ENCODE peak calls at places on chromosomes 6 and 20, in five cellular contexts. A is astrocyte of the spinal cord, S is right lobe of liver, H is psoas muscle, W is GM23248. F is an unnamed sample.

GRCh38 chr20:16446246-16446645 is 127.0 kb downstream of the KIF16B start:
- DNase-seq in A (no peak), S (no peak), H (no peak), W (no peak), F (no peak)

GRCh38 chr6:168373389-168373788 is 53.8 kb upstream of the DACT2 start:
- DNase-seq in A (no peak), S (no peak), H (no peak), W (no peak), F (no peak)

GRCh38 chr6:157896931-157897330 is 73.9 kb downstream of the SNX9 start:
- DNase-seq in A (no peak), S (no peak), H (no peak), W (no peak), F (no peak)

GRCh38 chr20:24622856-24623255 is 153.4 kb downstream of the SYNDIG1 start:
- DNase-seq in A (peak), S (no peak), H (no peak), W (no peak), F (no peak)

GRCh38 chr6:168124921-168125320 is 45.9 kb upstream of the FRMD1 start:
- DNase-seq in A (no peak), S (no peak), H (peak), W (no peak), F (no peak)

GRCh38 chr20:35133735-35134134 is 13.4 kb downstream of the EDEM2 start:
- DNase-seq in A (no peak), S (no peak), H (no peak), W (peak), F (no peak)

GRCh38 chr6:43766426-43766825 is 3.6 kb upstream of the VEGFA start:
- DNase-seq in A (no peak), S (no peak), H (no peak), W (no peak), F (no peak)

GRCh38 chr20:9126527-9126926 is 57.6 kb downstream of the PLCB4 start:
- DNase-seq in A (no peak), S (no peak), H (no peak), W (no peak), F (no peak)

GRCh38 chr6:45666844-45667243 is 289.1 kb upstream of the SUPT3H start:
- DNase-seq in A (no peak), S (no peak), H (no peak), W (no peak), F (no peak)

GRCh38 chr6:39137235-39137634 is 22.2 kb upstream of the SAYSD1 start:
- DNase-seq in A (peak), S (no peak), H (no peak), W (peak), F (no peak)

GRCh38 chr6:5554226-5554625 is 292.9 kb downstream of the FARS2 start:
- DNase-seq in A (no peak), S (no peak), H (no peak), W (no peak), F (no peak)

GRCh38 chr6:5552243-5552642 is 290.9 kb downstream of the FARS2 start:
- DNase-seq in A (no peak), S (no peak), H (no peak), W (no peak), F (peak)

GRCh38 chr6:5550631-5551030 is 289.3 kb downstream of the FARS2 start:
- DNase-seq in A (no peak), S (no peak), H (no peak), W (no peak), F (no peak)

GRCh38 chr6:5556011-5556410 is 294.7 kb downstream of the FARS2 start:
- DNase-seq in A (no peak), S (no peak), H (no peak), W (no peak), F (no peak)

GRCh38 chr6:5553767-5554166 is 292.5 kb downstream of the FARS2 start:
- DNase-seq in A (no peak), S (no peak), H (no peak), W (no peak), F (no peak)
- H3K4me3 ChIP-seq in A (no peak), S (no peak), H (no peak), W (no peak), F (no peak)

DNA sequence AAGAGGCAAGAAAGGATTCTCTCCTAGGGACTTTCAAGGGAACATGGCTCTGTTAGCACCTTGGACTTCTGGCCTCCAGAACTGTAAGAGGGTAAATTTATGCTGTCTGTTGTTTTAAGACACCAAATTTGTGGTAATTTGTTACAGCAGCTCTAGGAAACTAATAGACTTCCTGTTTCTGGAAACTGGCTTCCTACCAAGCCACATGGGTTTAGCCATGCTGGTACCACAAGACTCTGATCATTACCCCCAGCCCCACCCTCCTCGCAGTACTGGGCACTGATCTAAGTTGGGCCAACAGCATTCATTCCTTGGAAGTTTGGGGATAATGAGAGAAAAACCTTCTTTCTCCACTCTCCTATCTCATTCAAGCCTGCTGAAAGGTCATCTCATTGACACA is 109.5 kb upstream of the SMLR1 start:
- DNase-seq in A (peak), S (no peak), H (no peak), W (no peak), F (no peak)
- H3K4me3 ChIP-seq in A (no peak), S (no peak), H (no peak), W (no peak), F (no peak)

DNA sequence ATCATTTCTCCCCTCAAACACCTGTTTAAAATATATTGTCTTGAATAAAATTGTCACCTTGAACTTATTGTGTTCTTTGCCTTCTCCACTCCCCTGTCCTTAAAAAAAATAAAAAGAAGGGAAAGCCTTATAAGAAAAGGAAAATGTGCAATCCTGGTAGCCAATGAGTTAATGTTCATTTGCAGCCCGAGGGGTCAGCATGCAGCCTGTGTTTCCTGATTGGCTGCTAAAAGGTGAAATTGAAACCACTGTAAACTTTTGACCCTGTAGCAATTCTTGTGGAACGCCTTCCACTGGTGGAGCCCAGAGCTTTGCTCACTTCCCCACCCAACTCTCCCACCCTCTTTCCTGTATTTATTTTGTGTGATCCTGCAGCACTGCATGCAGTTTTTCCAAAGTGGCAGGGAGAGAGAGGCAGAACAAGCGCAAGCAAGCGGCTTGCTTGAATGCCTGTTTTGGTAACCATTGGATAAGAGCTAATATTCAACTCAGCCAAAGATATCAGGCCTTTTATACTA is 74.9 kb downstream of the NCOA3 start:
- DNase-seq in A (peak), S (peak), H (peak), W (peak), F (no peak)
- H3K4me3 ChIP-seq in A (no peak), S (no peak), H (peak), W (peak), F (no peak)

GRCh38 chr6:35602133-35602946 is 86.4 kb downstream of the FKBP5 start:
- DNase-seq in A (no peak), S (no peak), H (no peak), W (peak), F (peak)
- H3K4me3 ChIP-seq in A (no peak), S (no peak), H (peak), W (peak), F (no peak)

DNA sequence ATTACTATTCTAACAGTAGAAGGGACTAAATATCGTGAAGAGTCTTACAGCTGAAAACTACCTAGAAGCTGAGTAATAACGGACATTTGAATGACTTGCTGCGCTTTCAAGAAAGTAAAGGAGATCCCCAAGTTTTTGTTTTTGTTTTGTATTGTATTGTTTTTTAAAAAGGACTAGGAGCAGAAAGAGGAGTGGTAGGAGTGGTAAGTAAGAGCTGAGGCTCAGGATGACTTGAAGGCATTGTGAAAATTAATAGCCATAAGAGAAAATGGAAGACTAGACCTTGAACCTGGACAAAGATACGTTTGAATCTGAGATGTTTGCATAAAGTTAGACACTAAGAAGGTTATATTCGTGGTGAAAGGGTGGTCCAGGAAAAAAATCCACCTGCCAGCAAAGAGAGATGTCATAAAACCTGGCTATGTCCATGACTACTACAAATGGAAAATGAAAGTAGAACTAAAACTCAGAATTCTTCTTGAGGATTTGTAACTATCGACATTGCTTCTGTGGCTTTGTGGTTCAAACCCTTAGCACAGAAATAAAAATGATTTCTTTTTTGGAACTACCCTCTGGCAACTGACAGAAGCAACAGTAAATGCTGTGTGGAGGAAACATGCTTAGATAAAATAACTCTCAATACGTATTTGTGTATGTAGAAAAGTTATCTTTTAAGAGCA is 824.8 kb upstream of the FLRT3 start:
- DNase-seq in A (no peak), S (no peak), H (no peak), W (no peak), F (no peak)
- H3K4me3 ChIP-seq in A (no peak), S (peak), H (no peak), W (no peak), F (no peak)

GRCh38 chr6:153150400-153150766 is 19.3 kb upstream of the RGS17 start:
- DNase-seq in A (no peak), S (no peak), H (no peak), W (no peak), F (no peak)
- H3K4me3 ChIP-seq in A (no peak), S (no peak), H (peak), W (no peak), F (no peak)

F was measured in skeletal muscle cell.